ENCODE peak calls at places on chromosome 14, in eight cellular contexts. One of them, this sample, is unnamed.

GRCh38 chr14:68282479-68283377 is 463.1 kb downstream of the RAD51B start:
- DNase-seq in astrocyte: no peak
- DNase-seq in CD8-positive, alpha-beta memory T cell: peak; percentile 18
- DNase-seq in tibial nerve: no peak
- DNase-seq in RWPE1: no peak
- DNase-seq in transverse colon: no peak
- DNase-seq in AG04450: no peak
- DNase-seq in psoas muscle: no peak
- DNase-seq in this sample: no peak

GRCh38 chr14:92143962-92144361 is 22.2 kb downstream of the CPSF2 start:
- DNase-seq in astrocyte: no peak
- DNase-seq in CD8-positive, alpha-beta memory T cell: no peak
- DNase-seq in tibial nerve: no peak
- DNase-seq in RWPE1: no peak
- DNase-seq in transverse colon: no peak
- DNase-seq in AG04450: no peak
- DNase-seq in psoas muscle: no peak
- DNase-seq in this sample: no peak

GRCh38 chr14:35821546-35822411 is 4.4 kb upstream of the BRMS1L start:
- DNase-seq in astrocyte: peak; percentile 6
- DNase-seq in CD8-positive, alpha-beta memory T cell: no peak
- DNase-seq in tibial nerve: no peak
- DNase-seq in RWPE1: no peak
- DNase-seq in transverse colon: no peak
- DNase-seq in AG04450: no peak
- DNase-seq in psoas muscle: no peak
- DNase-seq in this sample: no peak

GRCh38 chr14:44912041-44912869 is 49.5 kb downstream of the KLHL28 start:
- DNase-seq in astrocyte: no peak
- DNase-seq in CD8-positive, alpha-beta memory T cell: no peak
- DNase-seq in tibial nerve: no peak
- DNase-seq in RWPE1: no peak
- DNase-seq in transverse colon: no peak
- DNase-seq in AG04450: no peak
- DNase-seq in psoas muscle: no peak
- DNase-seq in this sample: no peak

GRCh38 chr14:73634333-73634833 is 10.4 kb upstream of the DNAL1 start:
- DNase-seq in astrocyte: no peak
- DNase-seq in CD8-positive, alpha-beta memory T cell: no peak
- DNase-seq in tibial nerve: no peak
- DNase-seq in RWPE1: no peak
- DNase-seq in transverse colon: peak; percentile 55
- DNase-seq in AG04450: no peak
- DNase-seq in psoas muscle: peak; percentile 73
- DNase-seq in this sample: no peak

GRCh38 chr14:80692903-80693302 is 248.6 kb downstream of the CEP128 start:
- DNase-seq in astrocyte: no peak
- DNase-seq in CD8-positive, alpha-beta memory T cell: no peak
- DNase-seq in tibial nerve: no peak
- DNase-seq in RWPE1: no peak
- DNase-seq in transverse colon: no peak
- DNase-seq in AG04450: no peak
- DNase-seq in psoas muscle: no peak
- DNase-seq in this sample: no peak

GRCh38 chr14:35342160-35343010 is 50.2 kb downstream of the PSMA6 start:
- DNase-seq in astrocyte: peak; percentile 31
- DNase-seq in CD8-positive, alpha-beta memory T cell: no peak
- DNase-seq in tibial nerve: no peak
- DNase-seq in RWPE1: no peak
- DNase-seq in transverse colon: no peak
- DNase-seq in AG04450: no peak
- DNase-seq in psoas muscle: peak; percentile 92
- DNase-seq in this sample: no peak

GRCh38 chr14:33780035-33780434 is 170.8 kb downstream of the EGLN3 start:
- DNase-seq in astrocyte: no peak
- DNase-seq in CD8-positive, alpha-beta memory T cell: no peak
- DNase-seq in tibial nerve: no peak
- DNase-seq in RWPE1: no peak
- DNase-seq in transverse colon: no peak
- DNase-seq in AG04450: no peak
- DNase-seq in psoas muscle: no peak
- DNase-seq in this sample: no peak

GRCh38 chr14:44108601-44109000 is 398.5 kb downstream of the FSCB start:
- DNase-seq in astrocyte: no peak
- DNase-seq in CD8-positive, alpha-beta memory T cell: no peak
- DNase-seq in tibial nerve: no peak
- DNase-seq in RWPE1: peak; percentile 57
- DNase-seq in transverse colon: no peak
- DNase-seq in AG04450: no peak
- DNase-seq in psoas muscle: no peak
- DNase-seq in this sample: peak; percentile 75

GRCh38 chr14:104650057-104650980 is 39.1 kb upstream of the INF2 start:
- DNase-seq in astrocyte: no peak
- DNase-seq in CD8-positive, alpha-beta memory T cell: peak; percentile 53
- DNase-seq in tibial nerve: peak; percentile 78
- DNase-seq in RWPE1: peak; percentile 73
- DNase-seq in transverse colon: peak; percentile 71
- DNase-seq in AG04450: no peak
- DNase-seq in psoas muscle: peak; percentile 79
- DNase-seq in this sample: no peak

GRCh38 chr14:32038876-32039275 is 38.2 kb upstream of the ARHGAP5 start:
- DNase-seq in astrocyte: peak; percentile 11
- DNase-seq in CD8-positive, alpha-beta memory T cell: no peak
- DNase-seq in tibial nerve: no peak
- DNase-seq in RWPE1: no peak
- DNase-seq in transverse colon: no peak
- DNase-seq in AG04450: no peak
- DNase-seq in psoas muscle: no peak
- DNase-seq in this sample: no peak

GRCh38 chr14:68444449-68445168 is 348.3 kb downstream of the ZFP36L1 start:
- DNase-seq in astrocyte: peak; percentile 74
- DNase-seq in CD8-positive, alpha-beta memory T cell: no peak
- DNase-seq in tibial nerve: no peak
- DNase-seq in RWPE1: no peak
- DNase-seq in transverse colon: no peak
- DNase-seq in AG04450: no peak
- DNase-seq in psoas muscle: no peak
- DNase-seq in this sample: no peak

GRCh38 chr14:36617824-36618223 is 35.4 kb upstream of the NKX2-8 start:
- DNase-seq in astrocyte: no peak
- DNase-seq in CD8-positive, alpha-beta memory T cell: no peak
- DNase-seq in tibial nerve: no peak
- DNase-seq in RWPE1: no peak
- DNase-seq in transverse colon: no peak
- DNase-seq in AG04450: no peak
- DNase-seq in psoas muscle: no peak
- DNase-seq in this sample: no peak

GRCh38 chr14:50954811-50955372 is 10.6 kb upstream of the PYGL start:
- DNase-seq in astrocyte: peak; percentile 48
- DNase-seq in CD8-positive, alpha-beta memory T cell: no peak
- DNase-seq in tibial nerve: no peak
- DNase-seq in RWPE1: peak; percentile 59
- DNase-seq in transverse colon: no peak
- DNase-seq in AG04450: no peak
- DNase-seq in psoas muscle: no peak
- DNase-seq in this sample: peak; percentile 31

GRCh38 chr14:29310757-29311156 is 544.2 kb downstream of the FOXG1 start:
- DNase-seq in astrocyte: peak; percentile 81
- DNase-seq in CD8-positive, alpha-beta memory T cell: no peak
- DNase-seq in tibial nerve: no peak
- DNase-seq in RWPE1: peak; percentile 26
- DNase-seq in transverse colon: no peak
- DNase-seq in AG04450: no peak
- DNase-seq in psoas muscle: no peak
- DNase-seq in this sample: no peak

GRCh38 chr14:82075566-82075965 is 541.9 kb upstream of the SEL1L start:
- DNase-seq in astrocyte: no peak
- DNase-seq in CD8-positive, alpha-beta memory T cell: no peak
- DNase-seq in tibial nerve: peak; percentile 20
- DNase-seq in RWPE1: peak; percentile 8
- DNase-seq in transverse colon: no peak
- DNase-seq in AG04450: no peak
- DNase-seq in psoas muscle: no peak
- DNase-seq in this sample: peak; percentile 2

GRCh38 chr14:64725879-64726584 is 21.8 kb downstream of the PLEKHG3 start:
- DNase-seq in astrocyte: no peak
- DNase-seq in CD8-positive, alpha-beta memory T cell: no peak
- DNase-seq in tibial nerve: no peak
- DNase-seq in RWPE1: no peak
- DNase-seq in transverse colon: no peak
- DNase-seq in AG04450: no peak
- DNase-seq in psoas muscle: no peak
- DNase-seq in this sample: no peak

GRCh38 chr14:69002069-69002468 is 23.0 kb upstream of the ACTN1 start:
- DNase-seq in astrocyte: no peak
- DNase-seq in CD8-positive, alpha-beta memory T cell: no peak
- DNase-seq in tibial nerve: no peak
- DNase-seq in RWPE1: no peak
- DNase-seq in transverse colon: peak; percentile 27
- DNase-seq in AG04450: no peak
- DNase-seq in psoas muscle: no peak
- DNase-seq in this sample: no peak

GRCh38 chr14:78446807-78447206 is 276.6 kb downstream of the NRXN3 start:
- DNase-seq in astrocyte: no peak
- DNase-seq in CD8-positive, alpha-beta memory T cell: no peak
- DNase-seq in tibial nerve: no peak
- DNase-seq in RWPE1: no peak
- DNase-seq in transverse colon: no peak
- DNase-seq in AG04450: no peak
- DNase-seq in psoas muscle: no peak
- DNase-seq in this sample: no peak

GRCh38 chr14:67971627-67972625 is 152.3 kb downstream of the RAD51B start:
- DNase-seq in astrocyte: peak; percentile 66
- DNase-seq in CD8-positive, alpha-beta memory T cell: no peak
- DNase-seq in tibial nerve: no peak
- DNase-seq in RWPE1: peak; percentile 17
- DNase-seq in transverse colon: no peak
- DNase-seq in AG04450: no peak
- DNase-seq in psoas muscle: no peak
- DNase-seq in this sample: peak; percentile 50

GRCh38 chr14:93963692-93964091 is 12.7 kb downstream of the ASB2 start:
- DNase-seq in astrocyte: no peak
- DNase-seq in CD8-positive, alpha-beta memory T cell: no peak
- DNase-seq in tibial nerve: no peak
- DNase-seq in RWPE1: no peak
- DNase-seq in transverse colon: no peak
- DNase-seq in AG04450: no peak
- DNase-seq in psoas muscle: no peak
- DNase-seq in this sample: no peak
- H3K27ac ChIP-seq in astrocyte: no peak overlapping the region
- H3K27ac ChIP-seq in CD8-positive, alpha-beta memory T cell: no peak overlapping the region
- H3K27ac ChIP-seq in tibial nerve: no peak overlapping the region
- H3K27ac ChIP-seq in RWPE1: no peak overlapping the region
- H3K27ac ChIP-seq in transverse colon: peak overlapping the region; percentile 91
- H3K27ac ChIP-seq in AG04450: no peak overlapping the region
- H3K27ac ChIP-seq in psoas muscle: peak overlapping the region; percentile 98
- H3K27ac ChIP-seq in this sample: no peak overlapping the region

DNA sequence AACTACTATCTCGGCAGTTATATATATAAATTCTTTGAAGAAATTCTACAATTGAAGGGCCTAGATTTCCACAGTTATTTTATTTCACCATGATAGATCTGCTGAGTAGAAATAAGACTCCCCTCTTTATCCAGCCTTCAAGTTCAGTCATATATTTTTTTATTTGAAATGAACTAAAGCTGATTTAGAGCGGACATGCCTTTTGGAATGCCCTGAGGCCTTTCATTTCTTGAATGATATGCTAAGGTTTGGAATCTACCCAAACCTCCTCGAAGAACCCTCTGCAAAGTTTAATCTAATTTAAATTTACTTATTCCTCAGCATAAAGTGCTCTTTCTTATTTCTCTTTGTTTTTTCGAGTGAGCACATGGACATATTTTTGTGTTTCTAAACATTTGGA is 15.1 kb downstream of the SIX1 start:
- DNase-seq in astrocyte: no peak
- DNase-seq in CD8-positive, alpha-beta memory T cell: no peak
- DNase-seq in tibial nerve: no peak
- DNase-seq in RWPE1: no peak
- DNase-seq in transverse colon: no peak
- DNase-seq in AG04450: no peak
- DNase-seq in psoas muscle: no peak
- DNase-seq in this sample: no peak
- H3K27ac ChIP-seq in astrocyte: no peak overlapping the region
- H3K27ac ChIP-seq in CD8-positive, alpha-beta memory T cell: no peak overlapping the region
- H3K27ac ChIP-seq in tibial nerve: no peak overlapping the region
- H3K27ac ChIP-seq in RWPE1: no peak overlapping the region
- H3K27ac ChIP-seq in transverse colon: no peak overlapping the region
- H3K27ac ChIP-seq in AG04450: no peak overlapping the region
- H3K27ac ChIP-seq in psoas muscle: peak overlapping the region; percentile 1
- H3K27ac ChIP-seq in this sample: no peak overlapping the region

DNA sequence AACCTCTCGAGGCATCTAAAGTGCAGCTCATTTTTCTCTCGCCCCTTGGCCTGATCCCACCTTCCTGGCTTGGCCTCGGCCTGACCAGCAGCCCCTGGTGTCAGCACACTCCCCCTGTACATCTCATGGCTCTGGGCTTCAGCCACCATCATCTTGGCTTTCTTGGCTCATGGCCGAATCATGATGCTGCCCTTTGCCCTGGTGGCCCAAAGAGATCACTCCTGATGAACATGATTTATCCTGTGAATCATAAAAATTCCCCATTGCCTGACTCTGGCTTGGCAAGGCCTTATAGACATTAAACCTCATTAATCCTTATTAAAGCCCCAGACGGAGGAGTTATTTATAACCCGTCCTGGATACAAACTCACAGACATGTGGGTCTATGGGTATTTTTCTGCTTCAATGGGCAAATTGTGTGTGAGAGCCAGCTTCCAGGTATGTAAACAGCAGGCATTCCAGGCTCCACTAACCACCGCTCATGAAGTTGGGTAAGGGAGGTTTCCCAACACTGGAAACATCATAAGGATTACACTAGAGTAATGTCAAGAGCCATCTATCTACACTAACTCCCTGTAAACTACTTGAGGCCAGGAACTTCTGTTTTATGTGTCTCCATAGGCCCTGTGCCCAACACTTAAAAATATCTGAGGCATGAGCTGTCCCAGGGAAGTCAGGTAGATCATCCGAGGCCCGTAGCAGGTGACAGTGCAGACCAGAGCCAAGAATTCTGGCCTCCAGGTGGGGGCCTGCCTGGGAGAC is 171.2 kb downstream of the TTC8 start:
- DNase-seq in astrocyte: peak; percentile 99
- DNase-seq in CD8-positive, alpha-beta memory T cell: no peak
- DNase-seq in tibial nerve: no peak
- DNase-seq in RWPE1: peak; percentile 26
- DNase-seq in transverse colon: no peak
- DNase-seq in AG04450: peak; percentile 85
- DNase-seq in psoas muscle: no peak
- DNase-seq in this sample: no peak
- H3K27ac ChIP-seq in astrocyte: peak overlapping the region; percentile 45
- H3K27ac ChIP-seq in CD8-positive, alpha-beta memory T cell: no peak overlapping the region
- H3K27ac ChIP-seq in tibial nerve: no peak overlapping the region
- H3K27ac ChIP-seq in RWPE1: peak overlapping the region; percentile 45
- H3K27ac ChIP-seq in transverse colon: no peak overlapping the region
- H3K27ac ChIP-seq in AG04450: peak overlapping the region; percentile 81
- H3K27ac ChIP-seq in psoas muscle: no peak overlapping the region
- H3K27ac ChIP-seq in this sample: peak overlapping the region; percentile 57

GRCh38 chr14:53316504-53316903 is 163.4 kb upstream of the DDHD1 start:
- DNase-seq in astrocyte: no peak
- DNase-seq in CD8-positive, alpha-beta memory T cell: no peak
- DNase-seq in tibial nerve: no peak
- DNase-seq in RWPE1: no peak
- DNase-seq in transverse colon: no peak
- DNase-seq in AG04450: no peak
- DNase-seq in psoas muscle: no peak
- DNase-seq in this sample: no peak
- H3K27ac ChIP-seq in astrocyte: no peak overlapping the region
- H3K27ac ChIP-seq in CD8-positive, alpha-beta memory T cell: no peak overlapping the region
- H3K27ac ChIP-seq in tibial nerve: no peak overlapping the region
- H3K27ac ChIP-seq in RWPE1: no peak overlapping the region
- H3K27ac ChIP-seq in transverse colon: no peak overlapping the region
- H3K27ac ChIP-seq in AG04450: no peak overlapping the region
- H3K27ac ChIP-seq in psoas muscle: no peak overlapping the region
- H3K27ac ChIP-seq in this sample: no peak overlapping the region